ENCODE peak calls at places on chromosome 11, in four cellular contexts. One of them, this sample, is unnamed.

GRCh38 chr11:112279901-112280267 is 19.2 kb upstream of the PLET1 start:
- DNase-seq in lower leg skin: peak; percentile 91
- DNase-seq in fibroblast of lung: peak; percentile 43
- DNase-seq in astrocyte of the cerebellum: peak; percentile 15
- DNase-seq in this sample: no peak

GRCh38 chr11:8689726-8690255 is 7.2 kb downstream of the RPL27A start:
- DNase-seq in fibroblast of lung: peak; percentile 65
- DNase-seq in astrocyte of the cerebellum: no peak
- DNase-seq in lower leg skin: peak; percentile 50
- DNase-seq in this sample: no peak

GRCh38 chr11:80330302-80330701 is 889.5 kb upstream of the TENM4 start:
- DNase-seq in fibroblast of lung: peak; percentile 58
- DNase-seq in lower leg skin: no peak
- DNase-seq in astrocyte of the cerebellum: no peak
- DNase-seq in this sample: peak; percentile 81

GRCh38 chr11:6240139-6240538 is 1.2 kb downstream of the CNGA4 start:
- DNase-seq in astrocyte of the cerebellum: no peak
- DNase-seq in lower leg skin: no peak
- DNase-seq in fibroblast of lung: no peak
- DNase-seq in this sample: no peak

GRCh38 chr11:110801328-110801727 is 89.1 kb upstream of the ARHGAP20 start:
- DNase-seq in lower leg skin: no peak
- DNase-seq in fibroblast of lung: no peak
- DNase-seq in astrocyte of the cerebellum: no peak
- DNase-seq in this sample: no peak

GRCh38 chr11:94511932-94512781 is at the start of gene C11orf97:
- DNase-seq in fibroblast of lung: peak; percentile 54
- DNase-seq in lower leg skin: no peak
- DNase-seq in astrocyte of the cerebellum: no peak
- DNase-seq in this sample: no peak

GRCh38 chr11:69632900-69633299 is 8.1 kb upstream of the CCND1 start:
- DNase-seq in lower leg skin: no peak
- DNase-seq in fibroblast of lung: no peak
- DNase-seq in astrocyte of the cerebellum: no peak
- DNase-seq in this sample: no peak

GRCh38 chr11:2207773-2208621 is 36.4 kb upstream of the TH start:
- DNase-seq in astrocyte of the cerebellum: no peak
- DNase-seq in lower leg skin: peak; percentile 79
- DNase-seq in fibroblast of lung: no peak
- DNase-seq in this sample: no peak

GRCh38 chr11:128940156-128940555 is 2.5 kb downstream of the TP53AIP1 start:
- DNase-seq in astrocyte of the cerebellum: no peak
- DNase-seq in lower leg skin: peak; percentile 74
- DNase-seq in fibroblast of lung: no peak
- DNase-seq in this sample: no peak

GRCh38 chr11:119618208-119618909 is 110.6 kb downstream of the NECTIN1 start:
- DNase-seq in lower leg skin: peak; percentile 89
- DNase-seq in astrocyte of the cerebellum: no peak
- DNase-seq in fibroblast of lung: no peak
- DNase-seq in this sample: no peak

GRCh38 chr11:91373497-91373896 is 851.1 kb upstream of the FAT3 start:
- DNase-seq in astrocyte of the cerebellum: no peak
- DNase-seq in fibroblast of lung: no peak
- DNase-seq in lower leg skin: no peak
- DNase-seq in this sample: no peak

GRCh38 chr11:118895093-118896039 is 11.7 kb downstream of the CXCR5 start:
- DNase-seq in lower leg skin: no peak
- DNase-seq in fibroblast of lung: no peak
- DNase-seq in astrocyte of the cerebellum: no peak
- DNase-seq in this sample: no peak

GRCh38 chr11:69100454-69101099 is 51.8 kb downstream of the TPCN2 start:
- DNase-seq in astrocyte of the cerebellum: no peak
- DNase-seq in fibroblast of lung: no peak
- DNase-seq in lower leg skin: no peak
- DNase-seq in this sample: no peak

GRCh38 chr11:66856496-66857233 is at the start of gene LRFN4:
- DNase-seq in lower leg skin: no peak
- DNase-seq in astrocyte of the cerebellum: no peak
- DNase-seq in fibroblast of lung: peak; percentile 51
- DNase-seq in this sample: no peak

GRCh38 chr11:65452806-65453490 is 30.4 kb downstream of the NEAT1 start:
- DNase-seq in astrocyte of the cerebellum: no peak
- DNase-seq in fibroblast of lung: peak; percentile 81
- DNase-seq in lower leg skin: peak; percentile 89
- DNase-seq in this sample: no peak

GRCh38 chr11:74966651-74967050 is 17.6 kb downstream of the SPCS2 start:
- DNase-seq in lower leg skin: no peak
- DNase-seq in fibroblast of lung: peak; percentile 77
- DNase-seq in astrocyte of the cerebellum: no peak
- DNase-seq in this sample: peak; percentile 75

GRCh38 chr11:10450451-10451398 is 4.3 kb upstream of the AMPD3 start:
- DNase-seq in astrocyte of the cerebellum: no peak
- DNase-seq in lower leg skin: no peak
- DNase-seq in fibroblast of lung: peak; percentile 24
- DNase-seq in this sample: no peak
- H3K4me3 ChIP-seq in astrocyte of the cerebellum: peak overlapping the region; percentile 38
- H3K4me3 ChIP-seq in lower leg skin: peak overlapping the region; percentile 65
- H3K4me3 ChIP-seq in fibroblast of lung: peak overlapping the region; percentile 22
- H3K4me3 ChIP-seq in this sample: peak overlapping the region; percentile 49

GRCh38 chr11:34623463-34623862 is 2.6 kb downstream of the EHF start:
- DNase-seq in fibroblast of lung: no peak
- DNase-seq in astrocyte of the cerebellum: no peak
- DNase-seq in lower leg skin: no peak
- DNase-seq in this sample: no peak

GRCh38 chr11:34621876-34622275 is 983 bp downstream of the EHF start:
- DNase-seq in astrocyte of the cerebellum: no peak
- DNase-seq in lower leg skin: no peak
- DNase-seq in fibroblast of lung: peak; percentile 20
- DNase-seq in this sample: no peak

GRCh38 chr11:34619062-34619516 is 1.8 kb upstream of the EHF start:
- DNase-seq in fibroblast of lung: no peak
- DNase-seq in lower leg skin: no peak
- DNase-seq in astrocyte of the cerebellum: no peak
- DNase-seq in this sample: no peak

GRCh38 chr11:34620202-34620601 is 691 bp upstream of the EHF start:
- DNase-seq in astrocyte of the cerebellum: no peak
- DNase-seq in lower leg skin: no peak
- DNase-seq in fibroblast of lung: no peak
- DNase-seq in this sample: no peak

GRCh38 chr11:34620820-34621792 is at the start of gene EHF:
- DNase-seq in astrocyte of the cerebellum: no peak
- DNase-seq in fibroblast of lung: no peak
- DNase-seq in lower leg skin: no peak
- DNase-seq in this sample: no peak
- H3K4me3 ChIP-seq in astrocyte of the cerebellum: no peak within 1 kb of the TSS
- H3K4me3 ChIP-seq in fibroblast of lung: no peak within 1 kb of the TSS
- H3K4me3 ChIP-seq in lower leg skin: peak within 1 kb of the TSS; percentile 1
- H3K4me3 ChIP-seq in this sample: no peak within 1 kb of the TSS

GRCh38 chr11:17734418-17734911 is at the start of gene KCNC1:
- DNase-seq in fibroblast of lung: peak; percentile 53
- DNase-seq in astrocyte of the cerebellum: no peak
- DNase-seq in lower leg skin: no peak
- DNase-seq in this sample: no peak
- H3K4me3 ChIP-seq in fibroblast of lung: no peak within 1 kb of the TSS
- H3K4me3 ChIP-seq in astrocyte of the cerebellum: peak within 1 kb of the TSS; percentile 37
- H3K4me3 ChIP-seq in lower leg skin: no peak within 1 kb of the TSS
- H3K4me3 ChIP-seq in this sample: peak within 1 kb of the TSS; percentile 32

DNA sequence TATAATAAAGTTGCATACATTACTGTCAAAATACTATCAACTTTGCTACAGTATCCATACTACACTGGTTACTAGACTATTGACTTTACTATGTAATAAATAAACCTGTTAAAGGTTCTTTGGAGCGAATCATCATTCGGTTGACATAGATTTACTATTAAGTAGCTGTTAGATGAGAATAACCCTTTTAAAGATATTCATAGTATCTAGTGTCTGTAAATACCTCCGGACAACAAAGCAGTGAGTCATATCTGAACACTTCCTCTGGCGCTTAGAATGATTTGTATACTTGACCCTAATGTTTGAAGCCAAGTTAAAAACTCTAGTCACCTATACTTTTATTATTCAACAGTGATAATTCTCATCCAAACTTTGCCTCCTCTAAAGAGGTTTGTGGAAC is 84.7 kb downstream of the MSANTD4 start:
- DNase-seq in lower leg skin: no peak
- DNase-seq in astrocyte of the cerebellum: peak; percentile 28
- DNase-seq in fibroblast of lung: peak; percentile 76
- DNase-seq in this sample: no peak
- H3K4me3 ChIP-seq in lower leg skin: no peak overlapping the region
- H3K4me3 ChIP-seq in astrocyte of the cerebellum: no peak overlapping the region
- H3K4me3 ChIP-seq in fibroblast of lung: no peak overlapping the region
- H3K4me3 ChIP-seq in this sample: no peak overlapping the region

GRCh38 chr11:77148963-77149715 is 21.1 kb downstream of the MYO7A start:
- DNase-seq in fibroblast of lung: no peak
- DNase-seq in lower leg skin: no peak
- DNase-seq in astrocyte of the cerebellum: no peak
- DNase-seq in this sample: no peak

GRCh38 chr11:77149716-77150392 is 21.8 kb downstream of the MYO7A start:
- DNase-seq in astrocyte of the cerebellum: no peak
- DNase-seq in lower leg skin: no peak
- DNase-seq in fibroblast of lung: no peak
- DNase-seq in this sample: no peak

GRCh38 chr11:77146261-77147035 is 18.4 kb downstream of the MYO7A start:
- DNase-seq in lower leg skin: no peak
- DNase-seq in astrocyte of the cerebellum: no peak
- DNase-seq in fibroblast of lung: no peak
- DNase-seq in this sample: no peak

GRCh38 chr11:77147036-77147315 is 18.9 kb downstream of the MYO7A start:
- DNase-seq in lower leg skin: no peak
- DNase-seq in fibroblast of lung: no peak
- DNase-seq in astrocyte of the cerebellum: no peak
- DNase-seq in this sample: no peak

DNA sequence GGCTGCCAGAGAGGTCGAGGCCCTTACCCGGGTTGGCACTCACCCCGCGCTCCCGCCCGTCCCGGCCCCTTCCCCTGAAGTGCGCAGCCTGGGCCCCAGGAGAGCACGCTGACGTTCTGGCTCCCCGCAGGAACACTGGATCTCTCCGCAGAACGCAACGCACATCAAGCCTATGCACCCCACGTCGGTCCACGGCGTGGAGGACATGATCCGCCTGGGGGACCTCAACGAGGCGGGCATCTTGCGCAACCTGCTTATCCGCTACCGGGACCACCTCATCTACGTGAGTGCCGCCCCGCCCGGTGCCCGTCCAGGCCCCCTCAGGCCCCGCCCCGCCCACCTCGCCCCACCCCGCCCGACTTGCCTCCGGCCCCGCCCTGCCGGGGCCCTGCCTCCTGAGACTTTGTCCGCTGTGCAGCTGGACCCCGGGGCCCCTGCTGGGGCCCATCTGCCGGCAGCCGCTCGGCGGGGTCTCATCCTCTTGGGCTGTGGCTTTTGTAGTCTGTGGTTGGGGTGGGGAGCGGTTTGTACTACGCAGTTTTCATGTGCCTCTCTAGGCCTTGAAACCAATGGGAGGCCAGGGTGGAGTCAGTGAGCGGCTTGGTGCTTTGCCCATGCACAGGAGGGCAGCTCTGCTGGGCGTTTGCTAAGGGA is 19.7 kb downstream of the MYO7A start:
- DNase-seq in lower leg skin: no peak
- DNase-seq in astrocyte of the cerebellum: peak; percentile 27
- DNase-seq in fibroblast of lung: peak; percentile 22
- DNase-seq in this sample: no peak
- H3K4me3 ChIP-seq in lower leg skin: no peak overlapping the region
- H3K4me3 ChIP-seq in astrocyte of the cerebellum: no peak overlapping the region
- H3K4me3 ChIP-seq in fibroblast of lung: no peak overlapping the region
- H3K4me3 ChIP-seq in this sample: peak overlapping the region; percentile 24